ENCODE peak calls at places on chromosomes 2 and 18, in eight cellular contexts. B is NCI-H2081 treated with DMSO at 0.1 percent for 48 hours, C is ascending aorta, X is NB4, I is foreskin fibroblast, Q is left ventricle myocardium inferior, L is NCI-H345, Y is HCT116. E is an unnamed sample.

GRCh38 chr2:238286551-238286950 is 1.9 kb downstream of the PER2 start:
- DNase-seq in B (no peak), C (peak; percentile 56), X (peak; percentile 62), I (peak; percentile 84), Q (peak; percentile 50), L (no peak), Y (no peak), E (no peak)

GRCh38 chr18:63016270-63016669 is 300.9 kb downstream of the PHLPP1 start:
- DNase-seq in B (no peak), C (no peak), X (peak; percentile 82), I (peak; percentile 84), Q (no peak), L (peak; percentile 66), Y (peak; percentile 32), E (peak; percentile 76)

GRCh38 chr18:73201940-73202339 is 334.2 kb upstream of the NETO1 start:
- DNase-seq in B (no peak), C (no peak), X (no peak), I (no peak), Q (no peak), L (no peak), Y (no peak), E (no peak)

GRCh38 chr18:32366586-32367538 is 103.8 kb downstream of the GAREM1 start:
- DNase-seq in B (no peak), C (no peak), X (no peak), I (peak; percentile 41), Q (no peak), L (no peak), Y (no peak), E (no peak)

GRCh38 chr2:45765847-45766254 is 114.4 kb downstream of the PRKCE start:
- DNase-seq in B (no peak), C (no peak), X (peak; percentile 16), I (no peak), Q (no peak), L (peak; percentile 53), Y (no peak), E (peak; percentile 63)

GRCh38 chr2:18176679-18177215 is 298.3 kb downstream of the KCNS3 start:
- DNase-seq in B (no peak), C (no peak), X (no peak), I (no peak), Q (no peak), L (no peak), Y (no peak), E (no peak)

GRCh38 chr2:118502106-118502505 is 345.3 kb downstream of the EN1 start:
- DNase-seq in B (no peak), C (no peak), X (no peak), I (no peak), Q (no peak), L (no peak), Y (no peak), E (no peak)

GRCh38 chr2:174332607-174333001 is 2.1 kb upstream of the SP9 start:
- DNase-seq in B (no peak), C (no peak), X (peak; percentile 28), I (no peak), Q (no peak), L (peak; percentile 14), Y (no peak), E (no peak)

GRCh38 chr2:149787206-149787605 is 199.6 kb upstream of the MMADHC start:
- DNase-seq in B (no peak), C (no peak), X (no peak), I (peak; percentile 49), Q (no peak), L (no peak), Y (no peak), E (no peak)

GRCh38 chr2:138641277-138641676 is 138.9 kb downstream of the NXPH2 start:
- DNase-seq in B (no peak), C (no peak), X (no peak), I (no peak), Q (no peak), L (no peak), Y (no peak), E (no peak)

GRCh38 chr18:42338683-42339082 is 383.6 kb downstream of the PIK3C3 start:
- DNase-seq in B (no peak), C (no peak), X (no peak), I (no peak), Q (no peak), L (no peak), Y (no peak), E (no peak)

GRCh38 chr2:212618636-212619035 is 80.0 kb upstream of the ERBB4 start:
- DNase-seq in B (no peak), C (no peak), X (no peak), I (no peak), Q (no peak), L (no peak), Y (no peak), E (no peak)

GRCh38 chr18:72999971-73000607 is 132.3 kb upstream of the NETO1 start:
- DNase-seq in B (no peak), C (no peak), X (no peak), I (no peak), Q (no peak), L (no peak), Y (no peak), E (no peak)

GRCh38 chr18:38367473-38367872 is 801.9 kb upstream of the CELF4 start:
- DNase-seq in B (no peak), C (no peak), X (no peak), I (no peak), Q (no peak), L (no peak), Y (no peak), E (no peak)

GRCh38 chr2:230956827-230957755 is 32.0 kb upstream of the GPR55 start:
- DNase-seq in B (no peak), C (no peak), X (peak; percentile 42), I (peak; percentile 80), Q (peak; percentile 55), L (peak; percentile 28), Y (peak; percentile 42), E (peak; percentile 71)

GRCh38 chr2:199602271-199602895 is 144.6 kb upstream of the SATB2 start:
- DNase-seq in B (no peak), C (no peak), X (peak; percentile 60), I (no peak), Q (no peak), L (peak; percentile 8), Y (peak; percentile 59), E (no peak)

GRCh38 chr2:133525090-133525489 is 43.2 kb downstream of the NCKAP5 start:
- DNase-seq in B (no peak), C (no peak), X (no peak), I (no peak), Q (no peak), L (no peak), Y (no peak), E (no peak)

GRCh38 chr18:64037812-64038414 is 68.0 kb downstream of the SERPINB8 start:
- DNase-seq in B (peak; percentile 16), C (no peak), X (peak; percentile 43), I (peak; percentile 36), Q (no peak), L (peak; percentile 49), Y (peak; percentile 36), E (peak; percentile 45)